ENCODE peak calls at places on chromosomes 2 and 18, in four cellular contexts. V is lower lobe of right lung, W is prostate gland, L is kidney epithelial cell. M is an unnamed sample.

GRCh38 chr2:95362486-95362885 is 40.0 kb upstream of the FAHD2A start:
- DNase-seq in V (peak), L (no peak), W (no peak), M (no peak)

GRCh38 chr18:39596891-39597290 is 2031.3 kb upstream of the CELF4 start:
- DNase-seq in L (no peak), V (no peak), W (no peak), M (no peak)

GRCh38 chr2:70399046-70399445 is 97.2 kb upstream of the FAM136A start:
- DNase-seq in L (no peak), W (no peak), V (no peak), M (no peak)

GRCh38 chr2:43136862-43137261 is 89.5 kb downstream of the ZFP36L2 start:
- DNase-seq in W (no peak), L (no peak), V (no peak), M (no peak)

GRCh38 chr2:46318579-46319460 is 21.6 kb downstream of the EPAS1 start:
- DNase-seq in W (no peak), V (no peak), L (no peak), M (no peak)

GRCh38 chr2:71824436-71824835 is 323.2 kb downstream of the CYP26B1 start:
- DNase-seq in L (no peak), V (no peak), W (no peak), M (no peak)

GRCh38 chr2:127609818-127610217 is 36.1 kb upstream of the GPR17 start:
- DNase-seq in L (no peak), V (no peak), W (no peak), M (no peak)

GRCh38 chr2:222424729-222425671 is 657 bp downstream of the SGPP2 start:
- DNase-seq in L (no peak), V (peak), W (no peak), M (no peak)

GRCh38 chr2:166333809-166334208 is 41.9 kb downstream of the SCN9A start:
- DNase-seq in L (no peak), W (no peak), V (no peak), M (no peak)

GRCh38 chr2:15687720-15688119 is 96.1 kb downstream of the DDX1 start:
- DNase-seq in V (no peak), L (no peak), W (no peak), M (no peak)

GRCh38 chr2:19021721-19022120 is 336.7 kb downstream of the OSR1 start:
- DNase-seq in L (no peak), V (no peak), W (no peak), M (no peak)

GRCh38 chr2:207255565-207255964 is 89.8 kb upstream of the KLF7 start:
- DNase-seq in V (no peak), L (no peak), W (no peak), M (no peak)

DNA sequence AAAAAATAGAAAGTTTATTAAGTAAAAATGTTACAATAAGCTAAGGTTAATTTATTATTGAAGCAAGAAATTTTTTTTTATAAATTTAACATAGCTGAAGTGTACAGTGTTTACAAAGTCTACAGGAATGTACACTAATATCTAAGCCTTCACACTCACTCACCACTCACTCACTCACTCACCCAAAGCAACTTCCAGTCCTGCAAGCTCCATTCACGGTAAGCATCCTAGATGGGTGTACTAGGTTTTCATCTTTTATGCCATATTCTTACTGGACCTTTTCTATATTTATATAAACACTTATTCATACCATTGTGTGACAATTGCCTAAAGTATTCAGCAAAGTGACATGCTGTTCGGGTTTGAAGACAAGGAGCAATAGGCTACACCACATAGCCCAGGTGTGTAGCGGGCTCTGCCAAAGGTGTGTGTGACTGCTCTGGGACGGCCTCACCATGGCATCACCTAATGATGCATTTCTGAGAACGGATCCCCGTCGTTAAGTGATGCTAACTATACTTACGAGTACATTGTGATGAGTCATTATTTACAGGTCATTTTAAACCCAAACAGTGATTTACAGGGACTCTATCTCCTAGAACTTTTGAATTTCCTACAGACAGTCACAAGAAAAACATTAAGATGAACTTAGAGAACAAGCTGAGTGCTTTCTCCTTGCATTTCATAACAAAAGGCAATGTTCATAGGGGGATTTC is 76.3 kb upstream of the ID2 start:
- DNase-seq in W (no peak), V (peak), L (no peak), M (no peak)
- H3K4me3 ChIP-seq in W (no peak), V (no peak), L (no peak), M (no peak)

DNA sequence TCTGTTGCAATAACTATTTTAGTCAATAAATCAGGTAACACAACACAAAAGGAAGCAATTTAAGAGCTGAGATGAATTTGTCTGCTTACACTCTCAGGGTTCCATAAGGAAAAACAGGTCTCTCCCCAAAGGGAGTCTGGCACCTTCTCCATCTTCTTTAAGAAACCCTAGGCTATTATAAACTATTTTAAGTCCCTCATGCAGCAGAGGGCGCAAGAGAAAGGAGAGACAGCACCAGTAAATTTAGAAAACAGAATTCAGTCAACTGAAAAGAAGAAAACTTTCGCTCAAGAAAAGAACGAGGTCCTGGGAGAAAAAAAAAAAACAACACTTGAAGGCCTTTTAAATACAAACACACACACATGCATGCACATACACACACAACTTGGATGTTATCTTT is 19.1 kb downstream of the SULT1C4 start:
- DNase-seq in L (no peak), V (no peak), W (no peak), M (no peak)
- TF ChIP-seq CTCF in L (peak), V (no peak), W (no peak), M (peak)

GRCh38 chr18:44841221-44841620 is 160.5 kb downstream of the SETBP1 start:
- DNase-seq in V (no peak), L (no peak), W (no peak), M (no peak)

GRCh38 chr18:44837491-44838185 is 156.9 kb downstream of the SETBP1 start:
- DNase-seq in L (no peak), W (no peak), V (no peak), M (no peak)

GRCh38 chr18:44841769-44842587 is 161.3 kb downstream of the SETBP1 start:
- DNase-seq in W (no peak), V (no peak), L (no peak), M (no peak)

GRCh38 chr18:44840053-44840826 is 159.6 kb downstream of the SETBP1 start:
- DNase-seq in V (no peak), L (no peak), W (peak), M (no peak)

GRCh38 chr18:44839239-44839666 is 158.6 kb downstream of the SETBP1 start:
- DNase-seq in L (no peak), W (peak), V (peak), M (no peak)
- H3K4me3 ChIP-seq in L (no peak), W (no peak), V (no peak), M (no peak)

GRCh38 chr2:36708119-36708741 is 11.7 kb downstream of the VIT start:
- DNase-seq in V (no peak), W (no peak), L (no peak), M (no peak)
- TF ChIP-seq CTCF in V (no peak), W (no peak), L (no peak), M (no peak)

DNA sequence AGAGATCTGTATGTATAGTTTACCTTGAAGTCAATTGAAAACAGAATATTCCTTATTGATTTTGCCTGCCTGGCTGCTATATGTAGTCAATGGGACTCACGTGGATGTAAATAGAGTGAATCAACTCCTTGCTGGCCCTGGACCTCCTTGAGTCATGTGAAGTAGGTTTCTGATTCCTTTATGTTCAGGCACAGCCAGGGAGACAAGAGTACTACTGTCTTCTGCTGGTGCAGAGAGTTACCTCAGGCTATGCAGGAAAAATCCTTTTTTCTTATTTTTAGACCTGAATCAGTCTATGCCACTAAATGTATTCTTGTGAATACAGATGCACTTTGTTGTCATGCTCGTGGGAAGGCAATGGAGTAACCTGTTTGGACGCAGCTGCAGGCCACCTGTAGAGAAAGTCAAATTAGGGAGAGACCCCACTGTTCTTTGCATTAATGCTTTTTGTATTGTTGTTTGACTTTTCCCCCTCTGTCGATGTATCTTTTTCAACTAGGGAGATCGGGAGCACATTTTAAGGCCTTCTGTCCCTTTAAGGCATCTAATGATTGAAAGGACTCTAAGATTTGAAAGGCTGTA is 473.9 kb downstream of the ARHGAP15 start:
- DNase-seq in V (no peak), W (no peak), L (no peak), M (no peak)
- H3K4me3 ChIP-seq in V (no peak), W (no peak), L (no peak), M (no peak)

GRCh38 chr18:74328196-74328595 is 12.6 kb downstream of the C18orf63 start:
- DNase-seq in V (no peak), W (no peak), L (no peak), M (no peak)

GRCh38 chr18:74333091-74333490 is 17.5 kb downstream of the C18orf63 start:
- DNase-seq in V (no peak), L (no peak), W (no peak), M (no peak)

GRCh38 chr18:74329688-74330205 is 14.1 kb downstream of the C18orf63 start:
- DNase-seq in V (no peak), L (no peak), W (no peak), M (no peak)

GRCh38 chr18:74334242-74334893 is 18.7 kb downstream of the C18orf63 start:
- DNase-seq in W (no peak), L (no peak), V (no peak), M (no peak)

GRCh38 chr18:74331404-74331803 is 15.8 kb downstream of the C18orf63 start:
- DNase-seq in L (no peak), V (no peak), W (no peak), M (no peak)
- TF ChIP-seq CTCF in L (peak), V (peak), W (no peak), M (peak)

DNA sequence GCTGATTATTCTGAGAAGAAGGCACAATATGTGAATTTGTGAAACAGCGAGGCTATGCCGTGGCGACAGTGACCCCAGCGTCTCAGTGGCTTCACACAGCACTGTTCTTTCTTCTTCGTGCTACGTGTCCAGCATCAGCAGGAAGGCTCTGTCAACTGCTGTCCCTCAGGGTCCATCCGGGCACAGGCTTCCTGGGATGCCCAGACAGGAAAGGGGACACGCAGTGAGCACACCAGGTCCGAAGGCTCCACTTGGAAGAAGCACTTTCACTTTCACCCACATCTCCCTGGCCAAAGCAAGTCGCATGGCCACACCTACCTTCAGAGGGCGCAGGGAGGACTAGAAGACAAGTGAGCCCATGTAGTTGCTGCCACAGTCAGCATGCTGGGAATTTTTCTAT is 47.3 kb downstream of the PTGR3 start:
- DNase-seq in L (no peak), W (no peak), V (no peak), M (no peak)
- H3K4me3 ChIP-seq in L (no peak), W (peak), V (peak), M (peak)

M was measured in epithelial cell of proximal tubule.